ENCODE peak calls at places on chromosomes 3 and 15, in eight cellular contexts. N is hepatic stellate cell; M is skeletal muscle cell; C is NCI-H2081; O is mucosa of gallbladder; Z is iris pigment epithelial cell; X is ELR; H is stimulated activated CD8-positive, alpha-beta memory T cell treated with anti-CD3 and anti-CD28 coated beads, Interleukin-15, amount 100 ng/mL, for 1 hour. T is an unnamed sample.
A peak's percentile ranks its signal among the peaks of the same experiment; 100 is the strongest.

GRCh38 chr3:73801444-73801843 is 176.7 kb upstream of the PDZRN3 start:
- DNase-seq in N (no peak), M (no peak), C (no peak), O (no peak), Z (no peak), X (no peak), H (no peak), T (no peak)

GRCh38 chr15:75720787-75721461 is 8.3 kb upstream of the CSPG4 start:
- DNase-seq in N (no peak), M (no peak), C (peak; percentile 20), O (peak; percentile 64), Z (no peak), X (peak; percentile 54), H (no peak), T (no peak)

GRCh38 chr3:64354221-64354620 is 129.0 kb upstream of the PRICKLE2 start:
- DNase-seq in N (no peak), M (no peak), C (no peak), O (no peak), Z (peak; percentile 75), X (peak; percentile 41), H (no peak), T (no peak)

GRCh38 chr3:13260259-13261103 is 159.6 kb downstream of the NUP210 start:
- DNase-seq in N (no peak), M (no peak), C (no peak), O (no peak), Z (no peak), X (no peak), H (no peak), T (no peak)

GRCh38 chr15:25176991-25177954 is 222.5 kb downstream of the SNRPN start:
- DNase-seq in N (no peak), M (no peak), C (no peak), O (peak; percentile 9), Z (no peak), X (no peak), H (no peak), T (no peak)

GRCh38 chr3:42673082-42673481 is 12.3 kb upstream of the KLHL40 start:
- DNase-seq in N (no peak), M (no peak), C (no peak), O (no peak), Z (no peak), X (no peak), H (no peak), T (no peak)

GRCh38 chr3:102646557-102646956 is 211.7 kb downstream of the ZPLD1 start:
- DNase-seq in N (no peak), M (no peak), C (no peak), O (no peak), Z (no peak), X (no peak), H (no peak), T (no peak)

GRCh38 chr3:53337167-53337940 is 10.0 kb downstream of the DCP1A start:
- DNase-seq in N (no peak), M (no peak), C (no peak), O (no peak), Z (no peak), X (no peak), H (no peak), T (no peak)

GRCh38 chr3:150784747-150785125 is 21.8 kb upstream of the SIAH2 start:
- DNase-seq in N (no peak), M (no peak), C (no peak), O (no peak), Z (no peak), X (peak; percentile 41), H (no peak), T (no peak)

GRCh38 chr15:37015476-37015875 is 84.9 kb downstream of the MEIS2 start:
- DNase-seq in N (no peak), M (no peak), C (no peak), O (no peak), Z (no peak), X (no peak), H (no peak), T (no peak)

GRCh38 chr3:184230081-184230602 is 757 bp downstream of the VWA5B2 start:
- DNase-seq in N (no peak), M (no peak), C (peak; percentile 79), O (no peak), Z (no peak), X (no peak), H (no peak), T (no peak)

GRCh38 chr3:143510601-143511000 is 337.7 kb downstream of the SLC9A9 start:
- DNase-seq in N (no peak), M (no peak), C (no peak), O (no peak), Z (no peak), X (no peak), H (no peak), T (no peak)

GRCh38 chr15:44798815-44799214 is 62.5 kb downstream of the TRIM69 start:
- DNase-seq in N (peak; percentile 11), M (no peak), C (peak; percentile 33), O (no peak), Z (no peak), X (peak; percentile 23), H (no peak), T (no peak)

T was measured in COLO829.